ENCODE peak calls at places on chromosomes 6 and 20, in nine cellular contexts. One of them, this sample, is unnamed.

GRCh38 chr20:63594043-63594561 is 20.1 kb upstream of the HELZ2 start:
- DNase-seq in WTC11: no peak
- DNase-seq in endothelial cell of umbilical vein: peak
- DNase-seq in H1: no peak
- DNase-seq in A549: no peak
- DNase-seq in SK-N-SH: no peak
- DNase-seq in K562: no peak
- DNase-seq in HCT116: no peak
- DNase-seq in HepG2: no peak
- DNase-seq in this sample: no peak

GRCh38 chr6:113190170-113190569 is 667.0 kb upstream of the MARCKS start:
- DNase-seq in A549: no peak
- DNase-seq in HepG2: no peak
- DNase-seq in HCT116: peak
- DNase-seq in SK-N-SH: no peak
- DNase-seq in K562: no peak
- DNase-seq in H1: no peak
- DNase-seq in WTC11: peak
- DNase-seq in endothelial cell of umbilical vein: no peak
- DNase-seq in this sample: peak

GRCh38 chr6:7073810-7074525 is 33.8 kb upstream of the RREB1 start:
- DNase-seq in SK-N-SH: no peak
- DNase-seq in WTC11: no peak
- DNase-seq in A549: no peak
- DNase-seq in HepG2: no peak
- DNase-seq in HCT116: no peak
- DNase-seq in K562: no peak
- DNase-seq in endothelial cell of umbilical vein: no peak
- DNase-seq in H1: no peak
- DNase-seq in this sample: no peak

GRCh38 chr20:25254986-25255680 is 7.2 kb downstream of the PYGB start:
- DNase-seq in K562: no peak
- DNase-seq in A549: no peak
- DNase-seq in H1: no peak
- DNase-seq in WTC11: no peak
- DNase-seq in HepG2: no peak
- DNase-seq in SK-N-SH: peak
- DNase-seq in HCT116: no peak
- DNase-seq in endothelial cell of umbilical vein: no peak
- DNase-seq in this sample: no peak

GRCh38 chr6:118283759-118284158 is 264.3 kb upstream of the PLN start:
- DNase-seq in H1: no peak
- DNase-seq in K562: peak
- DNase-seq in HepG2: peak
- DNase-seq in HCT116: peak
- DNase-seq in WTC11: peak
- DNase-seq in A549: peak
- DNase-seq in SK-N-SH: peak
- DNase-seq in endothelial cell of umbilical vein: peak
- DNase-seq in this sample: peak

GRCh38 chr20:16821211-16822089 is 73.3 kb downstream of the OTOR start:
- DNase-seq in A549: peak
- DNase-seq in HepG2: peak
- DNase-seq in WTC11: peak
- DNase-seq in H1: peak
- DNase-seq in endothelial cell of umbilical vein: peak
- DNase-seq in K562: peak
- DNase-seq in SK-N-SH: peak
- DNase-seq in HCT116: peak
- DNase-seq in this sample: peak

GRCh38 chr20:32571566-32571965 is 13.6 kb downstream of the NOL4L start:
- DNase-seq in K562: no peak
- DNase-seq in A549: no peak
- DNase-seq in WTC11: no peak
- DNase-seq in H1: no peak
- DNase-seq in HepG2: no peak
- DNase-seq in endothelial cell of umbilical vein: no peak
- DNase-seq in HCT116: no peak
- DNase-seq in SK-N-SH: no peak
- DNase-seq in this sample: no peak

GRCh38 chr20:63176448-63177133 is 39.3 kb downstream of the YTHDF1 start:
- DNase-seq in endothelial cell of umbilical vein: no peak
- DNase-seq in SK-N-SH: no peak
- DNase-seq in K562: no peak
- DNase-seq in WTC11: peak
- DNase-seq in HCT116: no peak
- DNase-seq in HepG2: no peak
- DNase-seq in A549: peak
- DNase-seq in H1: peak
- DNase-seq in this sample: no peak

GRCh38 chr20:31818376-31818908 is 714 bp upstream of the MYLK2 start:
- DNase-seq in K562: no peak
- DNase-seq in H1: no peak
- DNase-seq in HepG2: no peak
- DNase-seq in endothelial cell of umbilical vein: no peak
- DNase-seq in A549: no peak
- DNase-seq in SK-N-SH: no peak
- DNase-seq in WTC11: no peak
- DNase-seq in HCT116: no peak
- DNase-seq in this sample: no peak

GRCh38 chr6:70456725-70457124 is 43.4 kb downstream of the FAM135A start:
- DNase-seq in HepG2: no peak
- DNase-seq in endothelial cell of umbilical vein: no peak
- DNase-seq in HCT116: no peak
- DNase-seq in H1: no peak
- DNase-seq in WTC11: no peak
- DNase-seq in SK-N-SH: no peak
- DNase-seq in A549: no peak
- DNase-seq in K562: no peak
- DNase-seq in this sample: no peak

GRCh38 chr6:38239719-38240451 is 399.8 kb downstream of the BTBD9 start:
- DNase-seq in K562: no peak
- DNase-seq in H1: no peak
- DNase-seq in SK-N-SH: no peak
- DNase-seq in WTC11: no peak
- DNase-seq in HCT116: no peak
- DNase-seq in endothelial cell of umbilical vein: peak
- DNase-seq in HepG2: no peak
- DNase-seq in A549: peak
- DNase-seq in this sample: no peak

DNA sequence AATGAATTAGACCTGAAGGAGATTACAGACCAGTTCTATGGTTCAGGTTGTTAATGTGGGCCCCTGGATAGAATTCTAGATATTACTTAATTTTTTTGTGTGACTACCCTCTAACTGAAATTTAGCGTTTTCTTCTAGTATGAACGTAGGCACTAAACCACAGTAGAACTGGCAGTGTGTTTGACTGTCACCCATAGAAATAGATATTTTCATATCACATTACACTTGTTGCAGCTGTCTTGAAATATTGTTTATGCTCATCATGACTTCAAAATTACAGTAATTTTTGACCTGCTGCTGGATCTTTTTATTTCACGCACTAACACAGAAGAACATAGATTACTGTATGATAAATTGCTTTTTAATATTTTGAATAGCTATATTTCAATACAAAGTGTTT is 31.6 kb downstream of the E2F3 start:
- DNase-seq in WTC11: no peak
- DNase-seq in HepG2: no peak
- DNase-seq in endothelial cell of umbilical vein: no peak
- DNase-seq in SK-N-SH: no peak
- DNase-seq in K562: no peak
- DNase-seq in H1: no peak
- DNase-seq in A549: no peak
- DNase-seq in HCT116: no peak
- DNase-seq in this sample: no peak
- TF ChIP-seq MAX in WTC11: no peak
- TF ChIP-seq MAX in HepG2: no peak
- TF ChIP-seq MAX in endothelial cell of umbilical vein: no peak
- TF ChIP-seq MAX in SK-N-SH: no peak
- TF ChIP-seq MAX in K562: no peak
- TF ChIP-seq MAX in H1: no peak
- TF ChIP-seq MAX in A549: no peak
- TF ChIP-seq MAX in HCT116: no peak
- TF ChIP-seq MAX in this sample: no peak

DNA sequence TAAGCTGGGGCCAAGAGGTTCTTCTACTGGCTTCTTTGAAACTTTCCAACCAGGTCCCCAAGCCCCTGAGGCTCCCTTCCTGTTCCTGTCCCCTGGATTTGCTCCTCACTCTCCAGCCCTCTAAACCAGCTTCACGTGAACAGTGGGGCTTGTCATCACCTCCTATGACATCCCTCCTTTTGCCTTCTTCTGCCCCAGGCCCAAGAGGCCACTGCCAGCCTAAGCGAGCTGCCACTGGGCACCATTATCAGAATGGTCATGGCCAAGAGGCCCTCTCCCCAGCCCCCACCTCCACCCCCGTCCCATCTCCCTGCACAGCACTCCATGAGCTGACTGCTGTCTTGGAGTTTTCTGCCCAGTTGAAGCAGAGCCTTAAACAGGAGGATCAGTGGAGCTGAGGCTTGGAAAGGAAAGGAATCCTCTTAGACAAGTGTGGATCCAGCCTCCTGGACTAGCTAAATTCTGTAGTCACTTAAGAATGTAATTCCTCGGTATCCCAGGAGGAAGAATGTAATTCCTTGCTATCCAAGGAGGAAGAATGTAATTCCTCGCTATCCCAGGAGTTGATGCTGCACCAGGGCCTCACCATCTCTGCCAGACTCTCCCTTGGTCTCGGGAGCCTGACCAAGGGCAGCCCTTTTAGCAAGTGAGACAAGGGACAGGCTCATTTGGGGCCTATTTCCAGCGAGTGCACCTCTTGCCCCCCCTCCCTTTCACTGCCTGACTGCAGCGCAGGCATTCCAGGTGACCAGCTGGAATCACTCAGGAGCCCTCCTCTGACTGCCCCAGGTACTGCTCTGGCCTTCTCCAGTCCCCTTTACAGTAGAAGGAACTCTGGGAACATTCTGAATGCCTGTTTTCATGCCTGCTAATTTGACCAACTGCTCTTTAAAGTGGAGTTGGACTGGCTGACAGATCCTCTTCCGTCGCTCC is 76.4 kb downstream of the TCP11 start:
- DNase-seq in H1: no peak
- DNase-seq in HCT116: no peak
- DNase-seq in SK-N-SH: no peak
- DNase-seq in WTC11: no peak
- DNase-seq in K562: peak
- DNase-seq in A549: no peak
- DNase-seq in endothelial cell of umbilical vein: no peak
- DNase-seq in HepG2: no peak
- DNase-seq in this sample: no peak
- TF ChIP-seq MAX in H1: no peak
- TF ChIP-seq MAX in HCT116: no peak
- TF ChIP-seq MAX in SK-N-SH: no peak
- TF ChIP-seq MAX in WTC11: no peak
- TF ChIP-seq MAX in K562: no peak
- TF ChIP-seq MAX in A549: no peak
- TF ChIP-seq MAX in endothelial cell of umbilical vein: no peak
- TF ChIP-seq MAX in HepG2: no peak
- TF ChIP-seq MAX in this sample: no peak

GRCh38 chr6:145031001-145031400 is 704.3 kb downstream of the EPM2A start:
- DNase-seq in H1: no peak
- DNase-seq in WTC11: no peak
- DNase-seq in A549: no peak
- DNase-seq in HCT116: no peak
- DNase-seq in K562: no peak
- DNase-seq in endothelial cell of umbilical vein: peak
- DNase-seq in HepG2: no peak
- DNase-seq in SK-N-SH: no peak
- DNase-seq in this sample: no peak

GRCh38 chr6:145026267-145026679 is 709.0 kb downstream of the EPM2A start:
- DNase-seq in K562: no peak
- DNase-seq in A549: no peak
- DNase-seq in WTC11: no peak
- DNase-seq in HepG2: peak
- DNase-seq in endothelial cell of umbilical vein: no peak
- DNase-seq in HCT116: no peak
- DNase-seq in SK-N-SH: no peak
- DNase-seq in H1: no peak
- DNase-seq in this sample: no peak

GRCh38 chr6:145031962-145032361 is 703.4 kb downstream of the EPM2A start:
- DNase-seq in HCT116: no peak
- DNase-seq in A549: no peak
- DNase-seq in SK-N-SH: no peak
- DNase-seq in K562: no peak
- DNase-seq in endothelial cell of umbilical vein: no peak
- DNase-seq in WTC11: no peak
- DNase-seq in HepG2: no peak
- DNase-seq in H1: no peak
- DNase-seq in this sample: no peak

GRCh38 chr6:145025488-145025887 is 709.8 kb downstream of the EPM2A start:
- DNase-seq in WTC11: no peak
- DNase-seq in H1: no peak
- DNase-seq in K562: no peak
- DNase-seq in HepG2: peak
- DNase-seq in endothelial cell of umbilical vein: no peak
- DNase-seq in HCT116: no peak
- DNase-seq in A549: no peak
- DNase-seq in SK-N-SH: no peak
- DNase-seq in this sample: no peak

DNA sequence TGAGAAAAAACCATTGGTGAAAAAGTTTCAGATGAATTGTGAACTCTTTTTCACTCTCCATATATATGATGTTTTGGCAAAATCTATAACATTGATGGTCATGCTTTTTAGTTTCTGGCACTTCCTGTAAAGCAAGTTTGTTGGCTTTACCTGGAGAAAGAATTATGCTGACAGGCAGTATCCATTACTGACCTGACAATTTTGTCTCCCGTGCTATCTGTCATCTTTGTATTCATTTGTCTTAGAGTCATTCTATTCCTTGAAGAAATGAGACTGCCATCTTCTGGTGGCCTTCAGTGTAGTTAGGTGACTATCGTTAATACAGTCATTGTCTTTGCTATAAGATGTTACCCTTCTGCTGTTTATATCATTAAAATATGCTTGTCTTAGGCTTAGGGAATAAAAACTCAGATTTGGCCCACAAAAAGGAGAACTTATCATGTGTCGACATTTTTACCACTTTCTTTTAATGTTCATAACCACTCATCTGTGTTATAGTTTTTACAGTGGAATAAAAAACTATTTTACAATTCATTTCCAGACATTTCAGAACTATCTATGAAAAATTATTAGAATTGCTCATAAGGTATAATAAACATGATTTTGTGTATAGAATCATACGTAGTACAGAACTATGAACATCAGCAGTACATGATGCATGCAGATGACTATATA is 707.0 kb downstream of the EPM2A start:
- DNase-seq in A549: peak
- DNase-seq in SK-N-SH: peak
- DNase-seq in WTC11: no peak
- DNase-seq in HepG2: peak
- DNase-seq in HCT116: peak
- DNase-seq in endothelial cell of umbilical vein: peak
- DNase-seq in K562: no peak
- DNase-seq in H1: no peak
- DNase-seq in this sample: peak
- TF ChIP-seq MAX in A549: no peak
- TF ChIP-seq MAX in SK-N-SH: no peak
- TF ChIP-seq MAX in WTC11: no peak
- TF ChIP-seq MAX in HepG2: no peak
- TF ChIP-seq MAX in HCT116: no peak
- TF ChIP-seq MAX in endothelial cell of umbilical vein: no peak
- TF ChIP-seq MAX in K562: no peak
- TF ChIP-seq MAX in H1: no peak
- TF ChIP-seq MAX in this sample: no peak

GRCh38 chr20:23773127-23773526 is 22.4 kb upstream of the CST1 start:
- DNase-seq in endothelial cell of umbilical vein: no peak
- DNase-seq in SK-N-SH: no peak
- DNase-seq in A549: no peak
- DNase-seq in WTC11: no peak
- DNase-seq in HCT116: no peak
- DNase-seq in H1: no peak
- DNase-seq in K562: no peak
- DNase-seq in HepG2: no peak
- DNase-seq in this sample: no peak
- TF ChIP-seq MAX in endothelial cell of umbilical vein: no peak
- TF ChIP-seq MAX in SK-N-SH: no peak
- TF ChIP-seq MAX in A549: no peak
- TF ChIP-seq MAX in WTC11: no peak
- TF ChIP-seq MAX in HCT116: no peak
- TF ChIP-seq MAX in H1: no peak
- TF ChIP-seq MAX in K562: no peak
- TF ChIP-seq MAX in HepG2: no peak
- TF ChIP-seq MAX in this sample: no peak

This sample was measured in NB4.